ENCODE peak calls at places on chromosomes 13 and 19, in four cellular contexts. W is K562, L is GM12878, Q is HepG2. P is an unnamed sample.
A peak's percentile ranks its signal among the peaks of the same experiment; 100 is the strongest.

GRCh38 chr19:48491793-48492123 is 19.9 kb downstream of the LMTK3 start:
- DNase-seq in L (no peak), W (peak; percentile 52), Q (no peak), P (peak; percentile 93)

GRCh38 chr19:47713046-47714021 is at the start of gene EHD2:
- DNase-seq in W (peak; percentile 89), L (no peak), Q (no peak), P (peak; percentile 72)

GRCh38 chr19:532578-533484 is 1.3 kb downstream of the CDC34 start:
- DNase-seq in W (peak; percentile 90), L (no peak), Q (peak; percentile 60), P (peak; percentile 63)

GRCh38 chr13:109220631-109221030 is 565.8 kb downstream of the IRS2 start:
- DNase-seq in L (no peak), W (no peak), Q (no peak), P (no peak)

GRCh38 chr13:75485286-75486062 is 3.5 kb upstream of the TBC1D4 start:
- DNase-seq in Q (peak; percentile 81), W (no peak), L (no peak), P (no peak)

GRCh38 chr19:47379398-47379938 is 30.4 kb downstream of the DHX34 start:
- DNase-seq in L (no peak), W (no peak), Q (no peak), P (no peak)

GRCh38 chr13:82993417-82993816 is 888.9 kb downstream of the SLITRK1 start:
- DNase-seq in W (no peak), L (no peak), Q (no peak), P (no peak)

GRCh38 chr13:83019986-83020385 is 862.3 kb downstream of the SLITRK1 start:
- DNase-seq in Q (no peak), W (no peak), L (no peak), P (no peak)

GRCh38 chr13:44498969-44499368 is 77.2 kb downstream of the TSC22D1 start:
- DNase-seq in L (no peak), W (no peak), Q (no peak), P (no peak)

GRCh38 chr13:110509971-110510786 is 51.3 kb downstream of the RAB20 start:
- DNase-seq in W (peak; percentile 74), Q (no peak), L (no peak), P (no peak)

DNA sequence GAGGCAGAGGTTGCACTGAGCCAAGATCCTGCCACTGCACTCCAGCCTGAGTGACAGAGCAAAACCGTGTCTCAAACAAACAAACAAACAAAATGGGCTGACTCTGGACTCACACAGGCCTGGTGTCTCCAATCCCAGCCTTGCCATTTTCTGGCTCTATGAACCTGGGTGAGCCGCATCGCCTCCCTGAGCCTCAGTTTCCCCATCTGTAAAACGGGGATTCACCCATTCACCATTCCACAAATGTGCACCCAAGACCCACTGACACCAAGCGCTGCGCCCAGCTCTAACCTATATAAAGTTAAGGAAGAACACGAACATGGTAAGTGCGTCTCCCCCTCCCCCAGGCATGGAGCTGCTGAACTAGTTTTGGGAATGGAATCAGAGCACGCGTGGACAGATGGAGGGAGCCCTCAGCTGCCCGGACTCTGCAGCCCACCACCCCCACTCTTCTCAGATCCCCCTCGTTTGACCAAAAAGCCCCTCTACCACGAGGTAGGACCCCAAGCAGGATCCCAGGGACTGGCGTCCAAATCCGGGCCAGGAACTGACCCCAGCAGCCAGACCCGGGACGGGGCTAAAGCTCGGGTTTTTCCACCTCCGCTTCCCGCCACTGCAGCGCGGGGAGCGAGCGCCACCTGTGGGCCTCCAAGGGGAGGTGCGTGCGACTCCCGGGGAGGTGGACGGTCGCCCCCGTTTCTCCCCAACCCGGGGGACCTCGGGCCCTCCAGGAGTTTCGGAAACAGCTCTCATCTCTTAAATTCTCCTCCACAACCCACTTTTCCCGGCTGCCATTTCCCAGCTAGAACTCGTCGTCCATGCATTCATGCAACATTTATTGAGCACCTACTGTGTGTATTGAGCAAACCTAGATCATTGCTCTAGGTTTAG is 33.0 kb upstream of the ADGRE5 start:
- DNase-seq in L (no peak), Q (peak; percentile 28), W (peak; percentile 80), P (peak; percentile 80)
- TF ChIP-seq ESRRA in L (no peak), Q (no peak), W (no peak), P (no peak)

GRCh38 chr19:55640043-55640576 is 692 bp upstream of the ZNF580 start:
- DNase-seq in Q (no peak), L (no peak), W (peak; percentile 81), P (peak; percentile 54)
- TF ChIP-seq NR2C2 in Q (no peak), L (no peak), W (peak; percentile 77), P (peak; percentile 81)

GRCh38 chr19:51131780-51132680 is 7.3 kb downstream of the SIGLEC9 start:
- DNase-seq in L (no peak), W (peak; percentile 84), Q (no peak), P (no peak)
- TF ChIP-seq MAX in L (no peak), W (peak; percentile 54), Q (no peak), P (no peak)

DNA sequence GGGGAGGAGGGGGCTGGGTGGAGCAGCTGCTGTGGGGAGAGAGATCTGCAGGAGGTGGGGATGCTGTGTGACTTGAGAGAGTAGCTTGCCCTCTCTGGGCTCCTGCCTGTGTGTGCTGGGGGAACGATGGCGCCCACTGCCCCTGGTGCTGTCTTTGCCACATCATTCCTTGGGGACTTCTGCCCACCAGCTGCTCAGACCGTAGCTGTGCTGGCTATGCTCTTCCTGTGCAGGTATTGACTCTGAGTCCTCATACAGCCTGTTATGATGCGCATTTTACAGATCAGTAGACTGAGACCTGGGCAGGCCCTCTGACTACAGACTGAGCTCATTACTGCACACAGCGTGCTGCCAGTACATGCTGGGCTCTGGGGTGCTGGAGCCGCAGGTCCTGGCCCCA is 51.1 kb downstream of the DNM2 start:
- DNase-seq in L (no peak), Q (no peak), W (no peak), P (no peak)
- TF ChIP-seq ESRRA in L (no peak), Q (no peak), W (no peak), P (no peak)

GRCh38 chr19:43353606-43354304 is at the start of gene CD177:
- DNase-seq in Q (no peak), W (no peak), L (no peak), P (no peak)

GRCh38 chr19:43351998-43352746 is 1.3 kb upstream of the CD177 start:
- DNase-seq in W (no peak), Q (no peak), L (no peak), P (no peak)

DNA sequence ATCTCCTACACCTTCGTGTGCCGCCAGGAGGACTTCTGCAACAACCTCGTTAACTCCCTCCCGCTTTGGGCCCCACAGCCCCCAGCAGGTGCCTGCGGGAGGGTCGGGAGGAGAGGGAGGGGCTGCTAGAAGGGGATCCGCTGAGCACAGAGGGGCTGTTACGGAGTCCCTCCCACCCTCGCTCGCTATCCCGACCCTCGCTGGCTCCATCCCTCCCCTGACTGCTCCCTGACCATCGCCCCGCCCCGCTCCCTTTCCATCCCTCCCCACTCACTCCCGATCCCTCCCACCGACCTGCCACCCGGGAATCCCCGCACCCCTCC is 780 bp downstream of the CD177 start:
- DNase-seq in L (no peak), W (no peak), Q (no peak), P (peak; percentile 68)
- TF ChIP-seq NR2C2 in L (no peak), W (no peak), Q (no peak), P (no peak)